ENCODE peak calls at places on chromosomes 5 and 9, in six cellular contexts. E is H1, V is A549, G is HepG2, A is K562, L is SK-N-SH. F is an unnamed sample.

GRCh38 chr5:141637693-141638419 is 1.1 kb downstream of the RELL2 start:
- DNase-seq in V (peak; percentile 25), G (peak; percentile 37), E (peak; percentile 91), A (peak; percentile 85), L (peak; percentile 81), F (no peak)

GRCh38 chr9:19533373-19533772 is 124.6 kb downstream of the ACER2 start:
- DNase-seq in G (no peak), A (peak; percentile 24), E (no peak), V (no peak), L (no peak), F (no peak)

GRCh38 chr5:133323464-133323863 is 271.7 kb downstream of the HSPA4 start:
- DNase-seq in E (no peak), V (no peak), G (no peak), L (no peak), A (no peak), F (no peak)

GRCh38 chr5:3118321-3118720 is 366.8 kb upstream of the IRX2 start:
- DNase-seq in G (no peak), A (no peak), V (no peak), L (no peak), E (peak; percentile 54), F (no peak)

GRCh38 chr5:80579050-80579449 is 9.0 kb upstream of the ANKRD34B start:
- DNase-seq in V (no peak), E (no peak), L (no peak), G (no peak), A (no peak), F (no peak)

GRCh38 chr9:117073539-117074336 is 341.1 kb downstream of the ASTN2 start:
- DNase-seq in L (peak; percentile 78), G (peak; percentile 4), V (peak; percentile 21), E (peak; percentile 83), A (peak; percentile 16), F (no peak)

GRCh38 chr5:5158472-5158895 is 18.4 kb downstream of the ADAMTS16 start:
- DNase-seq in L (no peak), A (no peak), E (no peak), G (no peak), V (no peak), F (no peak)

GRCh38 chr9:107043886-107044285 is 180.9 kb downstream of the ZNF462 start:
- DNase-seq in G (no peak), E (no peak), L (no peak), V (no peak), A (no peak), F (no peak)

GRCh38 chr5:139746691-139747582 is 48.7 kb upstream of the PSD2 start:
- DNase-seq in E (peak; percentile 75), V (no peak), A (no peak), L (peak; percentile 74), G (no peak), F (peak; percentile 66)

GRCh38 chr5:180718810-180719453 is 20.9 kb downstream of the OR2Y1 start:
- DNase-seq in L (peak; percentile 16), A (peak; percentile 50), E (no peak), V (peak; percentile 45), G (peak; percentile 25), F (no peak)

GRCh38 chr5:102957141-102957540 is 162.8 kb downstream of the GIN1 start:
- DNase-seq in G (no peak), E (no peak), L (no peak), A (no peak), V (no peak), F (no peak)

GRCh38 chr9:105369911-105370310 is 77.9 kb upstream of the FSD1L start:
- DNase-seq in A (no peak), V (no peak), L (no peak), G (no peak), E (no peak), F (no peak)

GRCh38 chr5:81969226-81969625 is 2.6 kb upstream of the ATG10 start:
- DNase-seq in E (no peak), A (no peak), L (no peak), G (no peak), V (no peak), F (no peak)

GRCh38 chr5:81972496-81972791 is 621 bp downstream of the ATG10 start:
- DNase-seq in G (no peak), E (no peak), A (no peak), L (no peak), V (no peak), F (no peak)

GRCh38 chr5:81969912-81970311 is 1.9 kb upstream of the ATG10 start:
- DNase-seq in E (no peak), G (no peak), V (no peak), L (no peak), A (no peak), F (no peak)

GRCh38 chr5:81971694-81972495 is at the start of gene ATG10:
- DNase-seq in L (peak; percentile 99), E (peak; percentile 91), G (peak; percentile 73), V (peak; percentile 95), A (peak; percentile 95), F (peak; percentile 69)

GRCh38 chr5:81971086-81971693 is 633 bp upstream of the ATG10 start:
- DNase-seq in E (no peak), V (peak; percentile 13), G (peak; percentile 3), L (peak; percentile 41), A (peak; percentile 42), F (peak; percentile 19)
- TF ChIP-seq CHD2 in E (no peak), V (no peak), G (no peak), L (no peak), A (no peak), F (no peak)

DNA sequence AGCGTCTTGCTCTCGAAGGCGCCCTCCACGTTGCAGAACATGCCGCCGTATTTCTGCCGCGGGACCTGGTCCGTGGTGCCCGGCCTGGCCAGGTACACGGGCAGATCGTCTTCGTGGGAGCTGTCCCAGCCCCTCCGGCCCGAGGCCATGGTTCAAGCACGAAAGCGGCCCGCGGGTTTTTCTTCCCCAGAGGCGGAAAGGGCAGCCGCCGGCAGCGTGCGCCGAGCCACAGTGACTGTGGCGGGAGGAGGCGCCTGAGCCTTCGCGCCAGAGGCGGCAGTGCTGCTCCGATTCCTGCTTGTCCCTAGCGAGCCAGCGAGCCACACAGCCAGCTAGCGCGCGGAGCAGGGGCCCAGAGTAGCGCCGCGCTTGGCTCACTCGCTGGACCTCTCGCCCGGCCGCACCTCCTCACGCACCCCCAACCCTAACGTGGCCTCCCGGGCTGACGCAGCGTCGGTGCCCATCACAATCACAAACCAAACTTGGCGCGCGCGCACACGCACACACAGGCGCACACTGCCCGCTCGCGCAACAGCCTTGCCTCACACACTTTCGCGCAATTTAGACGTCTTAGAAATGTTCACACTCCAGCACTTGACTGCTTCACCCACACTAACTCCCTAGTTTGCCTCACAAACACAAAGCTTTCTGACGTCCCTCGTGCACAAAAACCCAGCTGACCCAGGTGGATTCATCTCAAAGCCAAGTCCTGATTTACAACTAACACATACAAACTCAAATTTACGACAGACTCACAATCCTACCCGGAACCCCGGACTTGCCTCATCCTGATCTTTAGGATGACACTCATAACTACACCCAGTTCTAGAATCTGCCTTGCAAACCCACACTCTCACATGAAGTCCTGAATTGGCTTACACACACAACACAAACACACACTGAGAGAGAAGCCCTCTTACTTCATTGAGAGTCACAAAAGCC is at the start of gene DPYSL3:
- DNase-seq in A (no peak), L (peak; percentile 84), E (peak; percentile 84), V (peak; percentile 73), G (no peak), F (no peak)
- TF ChIP-seq CHD2 in A (no peak), L (no peak), E (no peak), V (no peak), G (no peak), F (no peak)

GRCh38 chr5:150278916-150279315 is 10.7 kb downstream of the CAMK2A start:
- DNase-seq in L (no peak), V (no peak), E (no peak), G (no peak), A (no peak), F (no peak)
- TF ChIP-seq CHD2 in L (no peak), V (no peak), E (no peak), G (no peak), A (no peak), F (no peak)

GRCh38 chr9:34992376-34992951 is 2.9 kb downstream of the DNAJB5 start:
- DNase-seq in L (no peak), V (peak; percentile 46), A (peak; percentile 73), E (no peak), G (peak; percentile 24), F (no peak)

GRCh38 chr9:34994429-34995287 is 5.1 kb downstream of the DNAJB5 start:
- DNase-seq in A (peak; percentile 59), L (peak; percentile 80), E (peak; percentile 71), V (peak; percentile 58), G (peak; percentile 38), F (no peak)

GRCh38 chr9:34991833-34992375 is 2.4 kb downstream of the DNAJB5 start:
- DNase-seq in E (peak; percentile 68), A (peak; percentile 49), L (no peak), G (peak; percentile 34), V (peak; percentile 30), F (no peak)

GRCh38 chr9:34995288-34996060 is 5.9 kb downstream of the DNAJB5 start:
- DNase-seq in V (no peak), E (no peak), L (no peak), G (peak; percentile 43), A (peak; percentile 68), F (no peak)

DNA sequence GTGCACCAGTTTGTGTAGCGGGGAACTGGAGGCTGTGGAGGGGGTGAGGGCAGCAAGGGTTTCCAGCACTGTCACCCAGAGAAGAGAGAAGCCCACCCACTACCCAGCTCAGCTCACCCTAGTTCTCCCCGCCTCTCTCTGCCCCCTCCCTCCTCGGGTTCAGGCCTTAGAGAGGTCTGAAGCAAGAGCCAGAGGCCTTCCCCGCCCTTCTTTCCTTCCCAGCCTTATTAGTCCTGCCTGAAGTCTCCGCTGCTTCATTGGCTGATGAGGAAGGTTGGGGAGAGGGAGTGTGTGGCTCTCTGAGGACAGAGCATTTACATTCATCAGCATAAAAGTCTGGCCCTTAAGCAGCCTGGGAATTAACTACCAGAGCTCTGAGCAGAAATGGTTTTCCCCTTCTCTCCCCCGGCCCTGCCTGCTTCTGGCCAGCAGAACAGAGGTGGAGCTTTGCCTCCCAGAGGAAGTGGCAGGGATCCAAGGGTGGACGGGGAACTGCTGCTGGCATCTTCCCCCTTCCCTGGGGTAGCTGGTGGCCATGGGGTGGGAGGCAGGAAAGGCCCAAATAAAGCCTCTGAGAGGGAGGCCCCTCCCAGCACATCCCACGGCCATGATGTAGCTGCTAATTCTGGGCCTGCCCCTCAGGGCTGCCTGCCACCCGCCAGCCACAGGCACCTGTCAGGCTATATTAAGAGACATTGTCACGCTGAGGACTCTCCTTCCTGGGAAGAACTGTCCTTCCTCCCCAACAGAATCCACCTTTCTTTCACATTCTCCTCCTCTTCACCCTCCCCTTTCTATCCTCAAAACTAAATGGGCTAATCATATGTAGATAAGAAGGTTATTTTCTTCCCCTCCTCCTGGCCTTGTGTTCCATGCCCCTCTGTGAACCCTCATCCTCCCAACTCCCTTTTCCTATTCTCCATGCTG is 4.2 kb downstream of the DNAJB5 start:
- DNase-seq in E (no peak), V (no peak), L (peak; percentile 74), A (no peak), G (no peak), F (no peak)
- TF ChIP-seq CHD2 in E (no peak), V (no peak), L (no peak), A (no peak), G (no peak), F (no peak)

GRCh38 chr5:31357038-31357437 is 163.6 kb downstream of the CDH6 start:
- DNase-seq in E (no peak), L (no peak), V (no peak), G (no peak), A (no peak), F (no peak)

GRCh38 chr5:31359839-31360238 is 166.4 kb downstream of the CDH6 start:
- DNase-seq in L (no peak), G (no peak), V (no peak), A (no peak), E (no peak), F (no peak)

GRCh38 chr5:31350395-31350794 is 156.9 kb downstream of the CDH6 start:
- DNase-seq in V (no peak), G (no peak), L (no peak), E (no peak), A (no peak), F (no peak)

GRCh38 chr5:31361234-31361633 is 167.7 kb downstream of the CDH6 start:
- DNase-seq in A (no peak), G (no peak), L (peak; percentile 22), V (no peak), E (no peak), F (no peak)

GRCh38 chr5:31355337-31355736 is 161.9 kb downstream of the CDH6 start:
- DNase-seq in V (no peak), L (no peak), E (no peak), G (no peak), A (no peak), F (no peak)
- TF ChIP-seq CHD2 in V (no peak), L (no peak), E (no peak), G (no peak), A (no peak), F (no peak)

F was measured in GM12878.